ENCODE peak calls at places on chromosomes 1 and 21, in five cellular contexts. F is tibial artery; U is CD4-positive, CD25-positive, alpha-beta regulatory T cell; L is kidney; E is AG04450. P is an unnamed sample.

GRCh38 chr1:201709564-201710295 is 119.2 kb upstream of the IPO9 start:
- DNase-seq in F (peak; percentile 86), U (peak; percentile 6), L (peak; percentile 85), E (no peak), P (no peak)

GRCh38 chr1:33610864-33611455 is 138.5 kb downstream of the ZSCAN20 start:
- DNase-seq in F (no peak), U (no peak), L (peak; percentile 22), E (no peak), P (no peak)

GRCh38 chr1:180560868-180561600 is 2.3 kb downstream of the OVAAL start:
- DNase-seq in F (no peak), U (no peak), L (no peak), E (no peak), P (no peak)

GRCh38 chr1:19250629-19251304 is 557 bp downstream of the EMC1 start:
- DNase-seq in F (no peak), U (no peak), L (no peak), E (no peak), P (no peak)

GRCh38 chr1:154272999-154273563 is 652 bp downstream of the HAX1 start:
- DNase-seq in F (no peak), U (no peak), L (no peak), E (no peak), P (no peak)

GRCh38 chr1:160068231-160068630 is 1.7 kb downstream of the KCNJ10 start:
- DNase-seq in F (no peak), U (no peak), L (no peak), E (no peak), P (no peak)

GRCh38 chr1:214050513-214051401 is 63.0 kb downstream of the PROX1 start:
- DNase-seq in F (no peak), U (no peak), L (no peak), E (no peak), P (no peak)

GRCh38 chr1:218374401-218374848 is 29.3 kb downstream of the TGFB2 start:
- DNase-seq in F (no peak), U (no peak), L (no peak), E (no peak), P (no peak)

GRCh38 chr1:204627436-204627835 is 58.1 kb downstream of the LRRN2 start:
- DNase-seq in F (no peak), U (no peak), L (peak; percentile 22), E (no peak), P (no peak)

GRCh38 chr1:83632906-83633305 is 366.0 kb downstream of the TTLL7 start:
- DNase-seq in F (no peak), U (no peak), L (no peak), E (no peak), P (no peak)

GRCh38 chr1:22411589-22411988 is 40.1 kb upstream of the ZBTB40 start:
- DNase-seq in F (no peak), U (no peak), L (no peak), E (no peak), P (no peak)

GRCh38 chr1:86503477-86504129 is 34.9 kb downstream of the CLCA1 start:
- DNase-seq in F (no peak), U (no peak), L (peak; percentile 77), E (peak; percentile 6), P (no peak)

GRCh38 chr1:21564521-21565095 is 55.4 kb downstream of the ALPL start:
- DNase-seq in F (no peak), U (no peak), L (no peak), E (no peak), P (no peak)

GRCh38 chr1:186838380-186839076 is 9.8 kb downstream of the PLA2G4A start:
- DNase-seq in F (no peak), U (no peak), L (no peak), E (no peak), P (no peak)

GRCh38 chr1:208207388-208208131 is 36.6 kb downstream of the PLXNA2 start:
- DNase-seq in F (peak; percentile 88), U (no peak), L (no peak), E (peak; percentile 53), P (no peak)

GRCh38 chr1:84163123-84164038 is 19.3 kb downstream of the PRKACB start:
- DNase-seq in F (no peak), U (no peak), L (no peak), E (no peak), P (no peak)

GRCh38 chr1:52368383-52369172 is 2.6 kb upstream of the CC2D1B start:
- DNase-seq in F (no peak), U (peak; percentile 49), L (no peak), E (no peak), P (peak; percentile 46)

GRCh38 chr21:34795152-34796141 is 126.7 kb downstream of the CLIC6 start:
- DNase-seq in F (no peak), U (no peak), L (no peak), E (no peak), P (no peak)

GRCh38 chr1:35707253-35708178 is 11.2 kb downstream of the C1orf216 start:
- DNase-seq in F (no peak), U (peak; percentile 13), L (peak; percentile 74), E (no peak), P (peak; percentile 3)

GRCh38 chr1:32742132-32742947 is 39.8 kb upstream of the SYNC start:
- DNase-seq in F (no peak), U (no peak), L (peak; percentile 87), E (no peak), P (no peak)

GRCh38 chr21:44760376-44760775 is 41.2 kb downstream of the UBE2G2 start:
- DNase-seq in F (peak; percentile 41), U (no peak), L (no peak), E (no peak), P (no peak)

GRCh38 chr1:147472953-147473734 is 68.2 kb upstream of the BCL9 start:
- DNase-seq in F (no peak), U (no peak), L (no peak), E (no peak), P (no peak)

GRCh38 chr1:192544983-192545393 is 30.6 kb upstream of the RGS1 start:
- DNase-seq in F (no peak), U (no peak), L (no peak), E (no peak), P (no peak)

GRCh38 chr1:229092377-229093257 is 178.3 kb upstream of the RAB4A start:
- DNase-seq in F (no peak), U (no peak), L (no peak), E (no peak), P (no peak)

GRCh38 chr1:204945565-204945977 is 74.9 kb downstream of the NFASC start:
- DNase-seq in F (no peak), U (no peak), L (no peak), E (no peak), P (no peak)

GRCh38 chr1:117606608-117607261 is 887 bp downstream of the TENT5C start:
- DNase-seq in F (no peak), U (peak; percentile 43), L (peak; percentile 87), E (no peak), P (peak; percentile 51)

GRCh38 chr1:11847667-11848445 is at the start of gene NPPA:
- DNase-seq in F (no peak), U (no peak), L (no peak), E (no peak), P (no peak)

GRCh38 chr1:40793617-40794016 is 10.0 kb downstream of the KCNQ4 start:
- DNase-seq in F (no peak), U (no peak), L (no peak), E (no peak), P (no peak)

GRCh38 chr1:2300004-2300771 is 72.1 kb downstream of the SKI start:
- DNase-seq in F (no peak), U (peak; percentile 66), L (no peak), E (no peak), P (peak; percentile 82)

DNA sequence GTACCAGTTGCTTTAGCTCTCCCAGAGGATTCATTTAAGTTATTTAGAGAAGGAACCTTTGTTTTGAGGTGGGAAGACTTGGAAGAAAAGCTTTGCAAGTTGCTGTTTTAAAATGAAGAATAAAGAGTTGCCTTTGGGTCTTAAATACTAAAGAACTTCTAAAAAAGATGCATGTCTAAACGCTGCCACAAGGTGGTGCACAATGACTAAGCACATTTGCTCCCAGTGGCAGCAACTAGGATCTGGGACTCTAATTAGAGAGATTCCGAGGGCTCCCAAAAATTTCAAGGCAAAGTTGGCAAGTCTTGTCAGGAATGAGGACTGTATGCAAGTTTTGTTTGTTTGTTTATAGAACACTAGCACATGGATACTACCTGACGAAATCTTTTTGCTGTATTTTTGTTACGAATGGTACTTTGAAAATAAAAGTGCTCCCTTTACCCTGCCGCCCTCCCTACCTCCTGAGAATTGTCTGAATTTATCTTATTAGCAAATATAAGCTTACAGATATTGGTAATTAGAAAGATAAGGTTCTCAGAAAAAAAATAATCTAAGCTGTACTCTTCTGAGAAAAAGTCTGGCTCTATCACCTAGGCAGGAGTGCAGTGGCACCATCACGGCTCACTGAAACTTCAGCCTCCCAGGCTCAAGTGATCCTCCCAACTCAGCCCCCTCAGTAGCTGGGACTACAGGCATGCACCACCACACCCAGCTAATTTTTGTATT is 121.8 kb downstream of the HFM1 start:
- DNase-seq in F (peak; percentile 65), U (peak; percentile 9), L (no peak), E (peak; percentile 37), P (no peak)
- H3K4me3 ChIP-seq in F (no peak overlapping the region), U (no peak overlapping the region), L (peak overlapping the region; percentile 55), E (no peak overlapping the region), P (no peak overlapping the region)

GRCh38 chr1:211580303-211580687 is 1.3 kb upstream of the SLC30A1 start:
- DNase-seq in F (no peak), U (no peak), L (no peak), E (no peak), P (no peak)
- H3K27ac ChIP-seq in F (peak overlapping the region; percentile 97), U (no peak overlapping the region), L (no peak overlapping the region), E (no peak overlapping the region), P (no peak overlapping the region)

GRCh38 chr1:163983097-163983496 is 575.9 kb upstream of the PBX1 start:
- DNase-seq in F (no peak), U (no peak), L (no peak), E (no peak), P (no peak)
- H3K9me3 ChIP-seq in F (no peaks in the 10 kb centered on the region), U (no peaks in the 10 kb centered on the region), L (no peaks in the 10 kb centered on the region), E (no peaks in the 10 kb centered on the region), P (no peaks in the 10 kb centered on the region)

GRCh38 chr1:109910963-109911798 is 532 bp downstream of the CSF1 start:
- DNase-seq in F (peak; percentile 67), U (no peak), L (no peak), E (no peak), P (no peak)

GRCh38 chr1:109913360-109913879 is 2.8 kb downstream of the CSF1 start:
- DNase-seq in F (no peak), U (no peak), L (no peak), E (no peak), P (no peak)

GRCh38 chr1:109910123-109910962 is at the start of gene CSF1:
- DNase-seq in F (peak; percentile 88), U (peak; percentile 38), L (peak; percentile 95), E (peak; percentile 77), P (peak; percentile 44)

GRCh38 chr1:109912873-109913272 is 2.2 kb downstream of the CSF1 start:
- DNase-seq in F (no peak), U (no peak), L (no peak), E (no peak), P (no peak)

DNA sequence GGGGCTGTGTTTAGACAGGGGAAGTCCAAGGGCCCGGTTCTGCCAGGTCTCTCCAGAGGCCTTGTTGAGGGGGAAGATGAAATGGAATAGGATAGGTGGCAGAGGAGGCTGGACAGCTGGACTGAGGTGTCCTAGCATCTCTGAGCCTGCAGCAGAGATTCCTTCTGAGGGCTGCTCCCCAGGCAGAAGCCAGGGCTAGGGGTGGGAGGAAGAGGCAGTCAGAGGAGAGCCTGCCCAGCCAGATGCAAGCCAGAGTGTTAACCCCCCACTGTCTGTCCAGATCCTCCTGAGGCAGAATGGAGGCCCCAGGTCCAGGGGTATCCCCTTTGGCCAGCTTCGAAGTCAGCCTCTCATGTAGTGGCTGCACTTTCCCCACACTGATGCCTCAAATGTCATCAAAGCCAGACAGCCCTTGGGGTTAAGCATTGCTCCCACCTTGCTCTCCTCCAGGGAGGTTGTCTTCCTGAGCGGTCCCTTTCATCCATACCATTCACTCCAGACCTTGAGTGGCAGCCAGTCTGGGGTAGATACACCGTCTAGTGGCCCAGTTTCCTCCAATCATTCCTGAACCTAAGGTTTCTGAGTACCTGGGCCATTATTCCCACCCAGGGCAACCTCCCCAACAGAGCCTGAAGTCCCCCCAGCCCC is 1.7 kb downstream of the CSF1 start:
- DNase-seq in F (no peak), U (no peak), L (no peak), E (no peak), P (no peak)
- H3K4me3 ChIP-seq in F (peak overlapping the region; percentile 72), U (peak overlapping the region; percentile 79), L (peak overlapping the region; percentile 69), E (peak overlapping the region; percentile 98), P (peak overlapping the region; percentile 73)